ENCODE peak calls at places on chromosomes 12 and 14, in five cellular contexts. One of them, this sample, is unnamed.

GRCh38 chr12:128298091-128298490 is 31.1 kb downstream of the TMEM132C start:
- DNase-seq in mesothelial cell of epicardium: no peak
- DNase-seq in fibroblast of mammary gland: no peak
- DNase-seq in fibroblast of lung: no peak
- DNase-seq in spleen: no peak
- DNase-seq in this sample: no peak

GRCh38 chr12:121652767-121653497 is 16.5 kb downstream of the MORN3 start:
- DNase-seq in spleen: no peak
- DNase-seq in mesothelial cell of epicardium: no peak
- DNase-seq in fibroblast of lung: no peak
- DNase-seq in fibroblast of mammary gland: no peak
- DNase-seq in this sample: no peak

GRCh38 chr14:101123639-101124525 is 220.4 kb upstream of the RTL1 start:
- DNase-seq in spleen: no peak
- DNase-seq in mesothelial cell of epicardium: no peak
- DNase-seq in fibroblast of mammary gland: peak; percentile 14
- DNase-seq in fibroblast of lung: peak; percentile 40
- DNase-seq in this sample: no peak

GRCh38 chr14:26281280-26281998 is 316.4 kb downstream of the NOVA1 start:
- DNase-seq in fibroblast of lung: peak; percentile 81
- DNase-seq in mesothelial cell of epicardium: no peak
- DNase-seq in spleen: no peak
- DNase-seq in fibroblast of mammary gland: peak; percentile 77
- DNase-seq in this sample: no peak

GRCh38 chr12:80912906-80913769 is 24.6 kb downstream of the LIN7A start:
- DNase-seq in fibroblast of lung: no peak
- DNase-seq in fibroblast of mammary gland: no peak
- DNase-seq in spleen: no peak
- DNase-seq in mesothelial cell of epicardium: no peak
- DNase-seq in this sample: no peak

GRCh38 chr12:90404071-90404470 is 550.9 kb downstream of the CCER1 start:
- DNase-seq in fibroblast of lung: no peak
- DNase-seq in mesothelial cell of epicardium: no peak
- DNase-seq in spleen: no peak
- DNase-seq in fibroblast of mammary gland: no peak
- DNase-seq in this sample: no peak

GRCh38 chr12:116484807-116485206 is 74.4 kb upstream of the MAP1LC3B2 start:
- DNase-seq in spleen: no peak
- DNase-seq in fibroblast of lung: no peak
- DNase-seq in mesothelial cell of epicardium: no peak
- DNase-seq in fibroblast of mammary gland: peak; percentile 69
- DNase-seq in this sample: no peak

GRCh38 chr12:15575797-15576560 is 213.2 kb downstream of the EPS8 start:
- DNase-seq in spleen: no peak
- DNase-seq in fibroblast of mammary gland: no peak
- DNase-seq in fibroblast of lung: peak; percentile 44
- DNase-seq in mesothelial cell of epicardium: no peak
- DNase-seq in this sample: no peak

GRCh38 chr12:49541140-49541861 is 2.5 kb downstream of the KCNH3 start:
- DNase-seq in spleen: peak; percentile 68
- DNase-seq in mesothelial cell of epicardium: no peak
- DNase-seq in fibroblast of mammary gland: no peak
- DNase-seq in fibroblast of lung: no peak
- DNase-seq in this sample: no peak

GRCh38 chr14:45201908-45202307 is 51.1 kb downstream of the MIS18BP1 start:
- DNase-seq in fibroblast of lung: peak; percentile 41
- DNase-seq in spleen: no peak
- DNase-seq in fibroblast of mammary gland: peak; percentile 18
- DNase-seq in mesothelial cell of epicardium: no peak
- DNase-seq in this sample: no peak
- TF ChIP-seq CTCF in fibroblast of lung: no peak
- TF ChIP-seq CTCF in spleen: no peak
- TF ChIP-seq CTCF in fibroblast of mammary gland: peak; percentile 34
- TF ChIP-seq CTCF in mesothelial cell of epicardium: no peak
- TF ChIP-seq CTCF in this sample: peak; percentile 18

GRCh38 chr12:64236549-64236948 is 14.5 kb upstream of the KICS2 start:
- DNase-seq in fibroblast of mammary gland: peak; percentile 39
- DNase-seq in mesothelial cell of epicardium: no peak
- DNase-seq in spleen: no peak
- DNase-seq in fibroblast of lung: peak; percentile 24
- DNase-seq in this sample: no peak
- TF ChIP-seq CTCF in fibroblast of mammary gland: peak; percentile 17
- TF ChIP-seq CTCF in mesothelial cell of epicardium: no peak
- TF ChIP-seq CTCF in spleen: no peak
- TF ChIP-seq CTCF in fibroblast of lung: no peak
- TF ChIP-seq CTCF in this sample: no peak

GRCh38 chr14:99753225-99754140 is 39.7 kb upstream of the EML1 start:
- DNase-seq in fibroblast of mammary gland: no peak
- DNase-seq in fibroblast of lung: no peak
- DNase-seq in spleen: no peak
- DNase-seq in mesothelial cell of epicardium: no peak
- DNase-seq in this sample: no peak
- TF ChIP-seq CTCF in fibroblast of mammary gland: no peak
- TF ChIP-seq CTCF in fibroblast of lung: no peak
- TF ChIP-seq CTCF in spleen: no peak
- TF ChIP-seq CTCF in mesothelial cell of epicardium: no peak
- TF ChIP-seq CTCF in this sample: no peak

GRCh38 chr12:19837543-19837942 is 398.3 kb downstream of the AEBP2 start:
- DNase-seq in mesothelial cell of epicardium: no peak
- DNase-seq in fibroblast of lung: no peak
- DNase-seq in spleen: no peak
- DNase-seq in fibroblast of mammary gland: no peak
- DNase-seq in this sample: no peak

GRCh38 chr12:19836056-19836455 is 396.8 kb downstream of the AEBP2 start:
- DNase-seq in spleen: no peak
- DNase-seq in mesothelial cell of epicardium: no peak
- DNase-seq in fibroblast of mammary gland: no peak
- DNase-seq in fibroblast of lung: no peak
- DNase-seq in this sample: no peak

GRCh38 chr12:19834596-19834995 is 395.3 kb downstream of the AEBP2 start:
- DNase-seq in spleen: no peak
- DNase-seq in fibroblast of lung: no peak
- DNase-seq in mesothelial cell of epicardium: no peak
- DNase-seq in fibroblast of mammary gland: no peak
- DNase-seq in this sample: no peak

GRCh38 chr12:19833775-19834501 is 394.6 kb downstream of the AEBP2 start:
- DNase-seq in fibroblast of mammary gland: peak; percentile 82
- DNase-seq in fibroblast of lung: peak; percentile 76
- DNase-seq in spleen: no peak
- DNase-seq in mesothelial cell of epicardium: no peak
- DNase-seq in this sample: no peak

DNA sequence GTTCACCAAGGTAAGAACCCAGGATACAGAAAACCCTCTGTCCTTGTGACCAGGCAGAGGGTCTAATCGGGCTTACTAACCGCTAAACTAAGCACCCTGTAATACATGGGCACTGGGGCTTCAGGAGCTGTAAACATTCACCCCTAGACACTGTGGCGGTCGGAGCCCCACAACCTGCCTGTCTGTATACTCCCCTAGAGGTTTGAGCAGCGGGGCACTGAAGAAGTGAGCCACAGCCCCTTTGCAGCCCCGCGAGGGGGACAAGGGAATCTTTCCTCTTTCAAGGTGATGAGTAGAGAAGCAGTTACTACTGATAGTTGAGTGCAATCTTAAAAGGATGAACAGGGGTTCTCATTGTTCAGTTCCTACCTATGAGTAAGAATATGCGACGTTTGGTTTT is 397.2 kb downstream of the AEBP2 start:
- DNase-seq in spleen: peak; percentile 58
- DNase-seq in fibroblast of mammary gland: no peak
- DNase-seq in fibroblast of lung: no peak
- DNase-seq in mesothelial cell of epicardium: no peak
- DNase-seq in this sample: no peak
- TF ChIP-seq CTCF in spleen: no peak
- TF ChIP-seq CTCF in fibroblast of mammary gland: no peak
- TF ChIP-seq CTCF in fibroblast of lung: no peak
- TF ChIP-seq CTCF in mesothelial cell of epicardium: no peak
- TF ChIP-seq CTCF in this sample: no peak

This sample was measured in D721Med.